ENCODE peak calls at places on chromosomes 13 and 19, in six cellular contexts. D is upper lobe of left lung, J is pancreas, T is GM23338, C is tibial artery, Q is cardiac muscle cell. W is an unnamed sample.

GRCh38 chr13:30466841-30467252 is 1.1 kb upstream of the HMGB1 start:
- DNase-seq in J (no peak), C (no peak), Q (no peak), T (no peak), D (no peak), W (no peak)

GRCh38 chr19:49631279-49631588 is 8.7 kb downstream of the RRAS start:
- DNase-seq in C (no peak), T (no peak), D (no peak), Q (no peak), J (no peak), W (peak; percentile 39)

GRCh38 chr13:97199451-97199850 is 22.7 kb upstream of the MBNL2 start:
- DNase-seq in J (no peak), T (no peak), D (no peak), Q (no peak), C (no peak), W (no peak)

GRCh38 chr13:74118328-74118727 is 15.9 kb downstream of the KLF12 start:
- DNase-seq in C (no peak), Q (no peak), T (no peak), J (no peak), D (no peak), W (no peak)

GRCh38 chr13:72194531-72194930 is 327.5 kb upstream of the DACH1 start:
- DNase-seq in J (no peak), D (no peak), T (no peak), Q (no peak), C (no peak), W (no peak)

GRCh38 chr13:99677388-99677951 is 176.2 kb downstream of the TM9SF2 start:
- DNase-seq in T (no peak), Q (no peak), D (no peak), J (no peak), C (no peak), W (no peak)

GRCh38 chr13:36680918-36681317 is 7.1 kb downstream of the SERTM1 start:
- DNase-seq in D (no peak), C (no peak), T (no peak), J (no peak), Q (no peak), W (no peak)

GRCh38 chr13:112651306-112651705 is 38.5 kb upstream of the ATP11A start:
- DNase-seq in T (no peak), J (no peak), Q (peak; percentile 37), D (no peak), C (no peak), W (no peak)

GRCh38 chr13:43879323-43880181 is at the start of the genes CCDC122 and LACC1:
- DNase-seq in J (peak; percentile 94), D (peak; percentile 96), Q (peak; percentile 82), T (peak; percentile 87), C (peak; percentile 78), W (peak; percentile 92)

GRCh38 chr13:46160474-46161066 is 21.4 kb downstream of the LCP1 start:
- DNase-seq in Q (peak; percentile 45), C (no peak), D (no peak), J (no peak), T (peak; percentile 79), W (peak; percentile 56)

GRCh38 chr13:24217601-24218281 is 57.2 kb downstream of the SPATA13 start:
- DNase-seq in T (peak; percentile 19), Q (no peak), J (peak; percentile 75), C (no peak), D (no peak), W (peak; percentile 67)

GRCh38 chr13:29369060-29369743 is 226.3 kb downstream of the SLC7A1 start:
- DNase-seq in Q (peak; percentile 73), D (no peak), T (peak; percentile 81), C (no peak), J (no peak), W (peak; percentile 69)

GRCh38 chr19:34651747-34652146 is 25.2 kb downstream of the SCGB2B2 start:
- DNase-seq in J (no peak), Q (no peak), T (no peak), D (no peak), C (no peak), W (no peak)

GRCh38 chr19:41373993-41374392 is 2.3 kb upstream of the TMEM91 start:
- DNase-seq in J (peak; percentile 96), Q (no peak), C (peak; percentile 72), D (peak; percentile 95), T (no peak), W (no peak)

GRCh38 chr19:14073925-14074838 is 1.6 kb downstream of the MISP3 start:
- DNase-seq in J (peak; percentile 81), D (peak; percentile 78), C (no peak), T (no peak), Q (peak; percentile 15), W (no peak)

GRCh38 chr19:14078406-14078805 is 5.8 kb downstream of the MISP3 start:
- DNase-seq in J (no peak), C (no peak), D (no peak), T (no peak), Q (no peak), W (no peak)

GRCh38 chr19:14072535-14073231 is at the start of gene MISP3:
- DNase-seq in T (peak; percentile 46), D (peak; percentile 95), C (no peak), J (peak; percentile 94), Q (peak; percentile 59), W (peak; percentile 81)

GRCh38 chr19:14070268-14071050 is 2.1 kb upstream of the MISP3 start:
- DNase-seq in D (peak; percentile 77), C (no peak), T (no peak), J (no peak), Q (no peak), W (no peak)

DNA sequence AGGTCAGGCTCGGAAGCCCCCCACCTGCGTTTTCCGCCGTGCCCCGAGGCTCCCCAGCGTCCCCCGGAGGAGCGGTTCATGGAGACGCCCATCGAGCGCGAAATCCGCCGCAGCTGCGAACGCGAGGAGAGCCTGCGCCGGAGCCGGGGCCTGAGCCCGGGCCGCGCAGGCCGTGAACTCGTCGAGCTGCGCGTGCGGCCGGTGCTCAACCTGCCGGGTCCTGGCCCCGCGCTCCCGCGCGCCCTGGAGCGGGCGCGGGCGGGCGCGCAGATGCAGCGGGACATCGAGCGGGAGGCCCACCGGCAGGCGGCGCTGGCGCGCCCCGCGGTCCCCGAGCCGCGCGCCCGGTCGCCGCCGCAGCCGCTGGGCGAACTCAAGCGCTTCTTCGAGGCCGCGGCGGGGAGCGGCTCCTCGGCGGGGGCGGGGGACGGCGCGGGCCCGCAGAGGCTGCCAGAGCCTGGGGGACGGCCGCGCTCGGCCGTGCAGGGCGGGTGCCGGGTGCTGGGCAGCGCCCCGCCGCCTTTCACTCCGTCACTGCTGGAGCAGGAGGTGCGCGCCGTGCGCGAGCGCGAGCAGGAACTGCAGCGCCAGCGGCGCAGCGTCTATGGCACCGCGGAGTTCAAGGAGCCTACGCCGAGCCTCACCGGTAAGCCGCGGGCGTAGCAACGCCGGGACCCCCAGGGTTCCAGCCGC is 792 bp downstream of the MISP3 start:
- DNase-seq in D (peak; percentile 97), C (peak; percentile 62), J (peak; percentile 94), T (peak; percentile 74), Q (peak; percentile 86), W (peak; percentile 87)
- H3K4me1 ChIP-seq in D (peaks cover 45% of the 10 kb centered on the region), C (peaks cover 27% of the 10 kb centered on the region), J (peaks cover 3% of the 10 kb centered on the region), T (peaks cover 4% of the 10 kb centered on the region), Q (peaks cover 15% of the 10 kb centered on the region), W (no peaks in the 10 kb centered on the region)

GRCh38 chr13:48158290-48158689 is 63.4 kb upstream of the MED4 start:
- DNase-seq in J (no peak), D (no peak), C (no peak), Q (no peak), T (no peak), W (no peak)

GRCh38 chr13:48155850-48156249 is 60.9 kb upstream of the MED4 start:
- DNase-seq in J (no peak), C (no peak), T (no peak), D (no peak), Q (no peak), W (no peak)

GRCh38 chr13:48158915-48159314 is 64.0 kb upstream of the MED4 start:
- DNase-seq in T (no peak), J (no peak), Q (no peak), D (no peak), C (no peak), W (no peak)

GRCh38 chr13:48154671-48155070 is 59.8 kb upstream of the MED4 start:
- DNase-seq in T (no peak), C (no peak), J (no peak), Q (no peak), D (no peak), W (no peak)

DNA sequence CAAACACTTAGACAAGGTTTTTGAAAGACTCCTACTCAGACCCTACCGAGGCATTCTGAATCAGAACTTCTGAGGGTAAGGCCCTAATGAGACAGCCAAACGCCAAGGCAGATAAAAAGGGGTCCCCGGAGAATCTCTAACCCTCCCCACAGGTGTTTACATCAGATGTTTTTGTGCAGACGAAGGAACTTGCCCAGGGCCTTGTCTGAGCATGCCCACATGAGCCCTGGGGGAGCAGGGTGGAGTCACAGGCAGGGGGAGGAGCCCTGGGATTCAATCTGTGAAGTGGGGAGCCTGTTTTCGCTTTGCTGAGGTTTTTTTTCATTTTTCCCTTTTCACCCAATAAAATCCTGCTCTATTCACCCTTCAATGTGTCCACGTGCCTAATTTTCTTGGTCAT is 61.6 kb upstream of the MED4 start:
- DNase-seq in Q (no peak), T (peak; percentile 29), C (peak; percentile 36), J (no peak), D (no peak), W (peak; percentile 55)
- H3K4me1 ChIP-seq in Q (no peaks in the 10 kb centered on the region), T (peaks cover 16% of the 10 kb centered on the region), C (no peaks in the 10 kb centered on the region), J (no peaks in the 10 kb centered on the region), D (peaks cover 45% of the 10 kb centered on the region), W (no peaks in the 10 kb centered on the region)

DNA sequence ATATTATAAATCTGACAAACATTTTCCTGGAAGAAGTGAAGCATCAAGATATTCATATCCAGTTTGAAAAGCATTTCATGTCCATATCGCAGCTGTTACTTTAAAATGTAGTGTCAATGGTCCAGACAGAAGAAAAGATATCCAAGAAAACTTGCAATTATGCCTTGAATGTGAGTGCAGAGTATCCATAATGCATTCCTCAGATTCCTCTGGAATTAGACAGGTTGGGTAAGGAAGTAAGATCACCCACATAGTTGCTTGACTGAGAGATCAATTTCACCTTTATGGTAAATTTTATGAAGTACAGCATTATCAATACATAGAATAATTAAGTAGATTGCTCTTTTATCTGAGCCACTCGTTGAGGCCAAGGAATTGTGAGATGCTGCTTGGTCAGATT is 327.0 kb upstream of the SLITRK5 start:
- DNase-seq in T (peak; percentile 12), D (no peak), J (no peak), Q (no peak), C (no peak), W (no peak)
- H3K4me1 ChIP-seq in T (peaks cover 5% of the 10 kb centered on the region), D (no peaks in the 10 kb centered on the region), J (no peaks in the 10 kb centered on the region), Q (no peaks in the 10 kb centered on the region), C (no peaks in the 10 kb centered on the region), W (no peaks in the 10 kb centered on the region)

DNA sequence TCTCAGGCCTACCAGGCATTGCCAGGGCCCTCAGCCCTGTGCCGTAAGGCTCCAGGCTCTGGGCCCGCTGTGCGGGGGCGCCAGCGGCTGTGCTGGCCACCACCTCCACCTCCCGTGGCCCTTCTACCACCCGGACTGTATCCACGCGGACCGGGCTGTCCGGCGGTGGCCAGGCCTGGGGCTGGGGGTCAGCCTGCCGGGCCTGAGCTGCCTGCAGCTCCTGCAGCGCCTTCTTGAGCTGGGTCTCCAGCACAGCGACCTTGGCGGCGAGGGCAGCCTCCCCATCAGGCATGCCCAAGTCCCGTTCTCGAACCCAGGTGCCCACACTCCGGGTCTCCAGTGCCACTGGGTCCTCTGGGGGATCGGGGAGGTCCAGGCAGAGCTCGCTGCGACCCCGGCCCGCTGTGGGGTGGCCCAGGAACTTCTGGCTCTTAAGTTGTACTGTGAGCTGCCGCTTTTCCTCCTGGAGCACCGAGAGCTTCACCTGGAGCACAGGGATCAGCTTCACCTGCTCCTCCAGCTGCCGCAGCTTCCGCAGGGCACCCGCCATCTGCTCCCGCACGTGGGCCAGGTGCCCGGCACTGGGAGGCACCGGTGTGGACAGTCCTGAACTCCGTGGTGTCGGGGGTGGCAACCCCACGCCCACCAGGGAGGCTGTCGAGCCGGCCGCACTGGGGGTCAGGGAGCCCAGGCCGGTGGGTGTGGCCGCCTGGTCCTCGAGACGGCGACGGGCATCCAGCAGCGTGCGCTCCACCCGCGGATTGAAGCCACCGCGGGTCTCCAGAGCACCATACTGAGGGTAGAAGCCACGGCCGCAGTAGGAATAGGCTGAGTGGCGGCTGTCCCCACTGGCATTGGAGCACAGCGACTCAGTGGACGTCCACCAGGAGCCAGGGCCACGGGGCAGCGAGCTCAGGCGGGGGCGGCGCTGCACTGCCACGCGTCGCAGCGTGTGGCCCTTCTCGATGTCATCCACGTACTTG is 4.1 kb downstream of the KANK2 start:
- DNase-seq in C (no peak), J (peak; percentile 73), T (no peak), Q (no peak), D (peak; percentile 84), W (no peak)
- H3K4me1 ChIP-seq in C (peaks cover 72% of the 10 kb centered on the region), J (no peaks in the 10 kb centered on the region), T (peaks cover 8% of the 10 kb centered on the region), Q (no peaks in the 10 kb centered on the region), D (peaks cover 75% of the 10 kb centered on the region), W (no peaks in the 10 kb centered on the region)

W was measured in endodermal cell.